ENCODE peak calls at places on chromosomes 1 and 21, in seven cellular contexts. One of them, this sample, is unnamed.

GRCh38 chr1:1075148-1075935 is 1.2 kb upstream of the RNF223 start:
- DNase-seq in naive thymus-derived CD4-positive, alpha-beta T cell: no peak
- DNase-seq in neuronal stem cell: no peak
- DNase-seq in esophagus muscularis mucosa: no peak
- DNase-seq in A673: no peak
- DNase-seq in fibroblast of lung: no peak
- DNase-seq in body of pancreas: no peak
- DNase-seq in this sample: peak; percentile 55

GRCh38 chr1:25676488-25676887 is 59.9 kb downstream of the MAN1C1 start:
- DNase-seq in naive thymus-derived CD4-positive, alpha-beta T cell: no peak
- DNase-seq in neuronal stem cell: no peak
- DNase-seq in esophagus muscularis mucosa: no peak
- DNase-seq in A673: peak; percentile 74
- DNase-seq in fibroblast of lung: peak; percentile 58
- DNase-seq in body of pancreas: peak; percentile 45
- DNase-seq in this sample: no peak

GRCh38 chr1:155305881-155306391 is 2.7 kb upstream of the FDPS start:
- DNase-seq in naive thymus-derived CD4-positive, alpha-beta T cell: no peak
- DNase-seq in neuronal stem cell: no peak
- DNase-seq in esophagus muscularis mucosa: no peak
- DNase-seq in A673: no peak
- DNase-seq in fibroblast of lung: peak; percentile 65
- DNase-seq in body of pancreas: peak; percentile 29
- DNase-seq in this sample: no peak

GRCh38 chr1:119435061-119435460 is 20.1 kb downstream of the HSD3B2 start:
- DNase-seq in naive thymus-derived CD4-positive, alpha-beta T cell: no peak
- DNase-seq in neuronal stem cell: no peak
- DNase-seq in esophagus muscularis mucosa: no peak
- DNase-seq in A673: no peak
- DNase-seq in fibroblast of lung: no peak
- DNase-seq in body of pancreas: no peak
- DNase-seq in this sample: no peak

GRCh38 chr21:33019885-33020557 is 5.7 kb upstream of the OLIG2 start:
- DNase-seq in naive thymus-derived CD4-positive, alpha-beta T cell: no peak
- DNase-seq in neuronal stem cell: no peak
- DNase-seq in esophagus muscularis mucosa: no peak
- DNase-seq in A673: no peak
- DNase-seq in fibroblast of lung: no peak
- DNase-seq in body of pancreas: no peak
- DNase-seq in this sample: no peak

GRCh38 chr21:42262826-42263225 is 43.9 kb downstream of the ABCG1 start:
- DNase-seq in naive thymus-derived CD4-positive, alpha-beta T cell: no peak
- DNase-seq in neuronal stem cell: no peak
- DNase-seq in esophagus muscularis mucosa: no peak
- DNase-seq in A673: no peak
- DNase-seq in fibroblast of lung: no peak
- DNase-seq in body of pancreas: peak; percentile 82
- DNase-seq in this sample: peak; percentile 72

GRCh38 chr1:222466150-222466865 is 81.6 kb downstream of the HHIPL2 start:
- DNase-seq in naive thymus-derived CD4-positive, alpha-beta T cell: no peak
- DNase-seq in neuronal stem cell: no peak
- DNase-seq in esophagus muscularis mucosa: no peak
- DNase-seq in A673: no peak
- DNase-seq in fibroblast of lung: no peak
- DNase-seq in body of pancreas: peak; percentile 7
- DNase-seq in this sample: no peak

GRCh38 chr1:160451859-160452232 is 51.5 kb downstream of the VANGL2 start:
- DNase-seq in naive thymus-derived CD4-positive, alpha-beta T cell: no peak
- DNase-seq in neuronal stem cell: no peak
- DNase-seq in esophagus muscularis mucosa: no peak
- DNase-seq in A673: no peak
- DNase-seq in fibroblast of lung: no peak
- DNase-seq in body of pancreas: no peak
- DNase-seq in this sample: no peak

GRCh38 chr1:205354259-205354904 is 2.3 kb downstream of the KLHDC8A start:
- DNase-seq in naive thymus-derived CD4-positive, alpha-beta T cell: peak; percentile 56
- DNase-seq in neuronal stem cell: no peak
- DNase-seq in esophagus muscularis mucosa: no peak
- DNase-seq in A673: peak; percentile 81
- DNase-seq in fibroblast of lung: peak; percentile 64
- DNase-seq in body of pancreas: peak; percentile 79
- DNase-seq in this sample: no peak

GRCh38 chr21:43865471-43866181 is 603 bp downstream of the AGPAT3 start:
- DNase-seq in naive thymus-derived CD4-positive, alpha-beta T cell: peak; percentile 58
- DNase-seq in neuronal stem cell: no peak
- DNase-seq in esophagus muscularis mucosa: no peak
- DNase-seq in A673: peak; percentile 26
- DNase-seq in fibroblast of lung: peak; percentile 26
- DNase-seq in body of pancreas: peak; percentile 33
- DNase-seq in this sample: peak; percentile 81

GRCh38 chr1:85857991-85858390 is 149.8 kb upstream of the ZNHIT6 start:
- DNase-seq in naive thymus-derived CD4-positive, alpha-beta T cell: no peak
- DNase-seq in neuronal stem cell: no peak
- DNase-seq in esophagus muscularis mucosa: no peak
- DNase-seq in A673: no peak
- DNase-seq in fibroblast of lung: peak; percentile 80
- DNase-seq in body of pancreas: no peak
- DNase-seq in this sample: no peak

GRCh38 chr21:17491716-17492414 is 21.0 kb upstream of the CXADR start:
- DNase-seq in naive thymus-derived CD4-positive, alpha-beta T cell: no peak
- DNase-seq in neuronal stem cell: no peak
- DNase-seq in esophagus muscularis mucosa: no peak
- DNase-seq in A673: no peak
- DNase-seq in fibroblast of lung: peak; percentile 100
- DNase-seq in body of pancreas: peak; percentile 71
- DNase-seq in this sample: peak; percentile 46

GRCh38 chr1:110320168-110320518 is 19.0 kb upstream of the RBM15 start:
- DNase-seq in naive thymus-derived CD4-positive, alpha-beta T cell: no peak
- DNase-seq in neuronal stem cell: no peak
- DNase-seq in esophagus muscularis mucosa: no peak
- DNase-seq in A673: no peak
- DNase-seq in fibroblast of lung: no peak
- DNase-seq in body of pancreas: no peak
- DNase-seq in this sample: no peak

GRCh38 chr1:154962238-154962678 is 676 bp upstream of the PYGO2 start:
- DNase-seq in naive thymus-derived CD4-positive, alpha-beta T cell: peak; percentile 43
- DNase-seq in neuronal stem cell: peak; percentile 48
- DNase-seq in esophagus muscularis mucosa: no peak
- DNase-seq in A673: no peak
- DNase-seq in fibroblast of lung: no peak
- DNase-seq in body of pancreas: no peak
- DNase-seq in this sample: no peak

DNA sequence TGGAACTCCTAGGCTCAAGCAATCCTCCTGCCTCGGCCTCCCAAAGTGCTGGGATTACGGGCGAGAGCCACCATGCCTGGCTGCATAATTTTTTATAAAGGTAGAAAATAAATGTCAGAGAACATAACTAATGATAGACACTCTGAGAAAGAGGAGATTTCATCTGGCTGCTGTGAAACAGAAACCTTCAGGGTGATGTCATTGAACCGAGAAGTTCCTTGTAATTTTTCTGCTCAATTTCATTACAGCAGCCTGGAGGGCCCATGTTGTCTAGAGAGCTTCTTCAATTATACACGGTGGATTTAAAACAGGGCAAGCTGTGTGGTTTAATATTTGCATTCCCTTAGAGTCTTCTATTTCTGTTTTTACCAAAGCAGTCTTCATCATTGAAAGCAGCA is 64.3 kb upstream of the MORC3 start:
- DNase-seq in naive thymus-derived CD4-positive, alpha-beta T cell: no peak
- DNase-seq in neuronal stem cell: no peak
- DNase-seq in esophagus muscularis mucosa: no peak
- DNase-seq in A673: peak; percentile 64
- DNase-seq in fibroblast of lung: no peak
- DNase-seq in body of pancreas: no peak
- DNase-seq in this sample: no peak
- H3K4me1 ChIP-seq in naive thymus-derived CD4-positive, alpha-beta T cell: peaks cover 2% of the 10 kb centered on the region
- H3K4me1 ChIP-seq in neuronal stem cell: peaks cover 7% of the 10 kb centered on the region
- H3K4me1 ChIP-seq in esophagus muscularis mucosa: peaks cover 6% of the 10 kb centered on the region
- H3K4me1 ChIP-seq in A673: no peaks in the 10 kb centered on the region
- H3K4me1 ChIP-seq in fibroblast of lung: no peaks in the 10 kb centered on the region
- H3K4me1 ChIP-seq in body of pancreas: peaks cover 7% of the 10 kb centered on the region
- H3K4me1 ChIP-seq in this sample: peaks cover 6% of the 10 kb centered on the region

DNA sequence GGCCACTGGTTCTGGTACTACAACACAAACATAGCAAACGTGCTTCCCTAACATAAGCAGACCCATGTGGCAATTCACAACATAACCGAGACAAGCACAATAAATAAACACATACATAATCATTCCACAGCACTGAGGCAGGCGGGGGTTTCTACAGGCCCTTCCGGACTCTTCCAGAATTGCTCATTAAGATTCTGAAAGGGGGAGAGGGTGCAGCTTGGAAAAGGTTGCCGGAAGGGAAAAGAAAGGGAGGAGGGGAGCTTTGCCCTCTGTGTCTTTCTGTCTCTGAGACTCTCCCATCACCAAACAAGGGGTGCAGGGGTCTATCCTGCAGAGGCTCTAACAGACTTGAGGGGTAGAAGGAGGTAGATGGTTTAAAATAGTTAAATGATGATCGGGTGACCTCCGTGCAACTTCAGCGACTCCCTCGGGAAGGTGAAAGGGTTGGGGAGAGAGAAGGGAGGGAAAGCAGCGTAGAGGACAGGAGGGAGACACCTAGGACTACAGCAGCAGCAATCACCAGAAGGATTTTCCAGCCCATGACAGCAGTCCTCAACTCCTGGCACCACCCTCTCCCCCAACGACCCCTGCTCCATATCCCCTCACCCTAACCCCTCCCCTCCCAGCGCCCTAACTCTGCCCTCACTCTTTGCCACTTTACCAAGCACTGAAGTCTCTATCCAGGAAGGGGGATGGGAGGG is 365.4 kb upstream of the ESRRG start:
- DNase-seq in naive thymus-derived CD4-positive, alpha-beta T cell: no peak
- DNase-seq in neuronal stem cell: no peak
- DNase-seq in esophagus muscularis mucosa: peak; percentile 84
- DNase-seq in A673: no peak
- DNase-seq in fibroblast of lung: peak; percentile 30
- DNase-seq in body of pancreas: no peak
- DNase-seq in this sample: no peak
- H3K4me3 ChIP-seq in naive thymus-derived CD4-positive, alpha-beta T cell: no peak overlapping the region
- H3K4me3 ChIP-seq in neuronal stem cell: peak overlapping the region; percentile 47
- H3K4me3 ChIP-seq in esophagus muscularis mucosa: peak overlapping the region; percentile 69
- H3K4me3 ChIP-seq in A673: no peak overlapping the region
- H3K4me3 ChIP-seq in fibroblast of lung: peak overlapping the region; percentile 55
- H3K4me3 ChIP-seq in body of pancreas: peak overlapping the region; percentile 23
- H3K4me3 ChIP-seq in this sample: no peak overlapping the region

GRCh38 chr1:4108341-4108740 is 208.3 kb upstream of the C1orf174 start:
- DNase-seq in naive thymus-derived CD4-positive, alpha-beta T cell: no peak
- DNase-seq in neuronal stem cell: no peak
- DNase-seq in esophagus muscularis mucosa: no peak
- DNase-seq in A673: peak; percentile 24
- DNase-seq in fibroblast of lung: no peak
- DNase-seq in body of pancreas: no peak
- DNase-seq in this sample: no peak
- H3K9me3 ChIP-seq in naive thymus-derived CD4-positive, alpha-beta T cell: no peaks in the 10 kb centered on the region
- H3K9me3 ChIP-seq in neuronal stem cell: peaks cover 1% of the 10 kb centered on the region
- H3K9me3 ChIP-seq in esophagus muscularis mucosa: no peaks in the 10 kb centered on the region
- H3K9me3 ChIP-seq in A673: no peaks in the 10 kb centered on the region
- H3K9me3 ChIP-seq in fibroblast of lung: no peaks in the 10 kb centered on the region
- H3K9me3 ChIP-seq in body of pancreas: no peaks in the 10 kb centered on the region
- H3K9me3 ChIP-seq in this sample: no peaks in the 10 kb centered on the region

GRCh38 chr1:19484793-19485361 is 462 bp downstream of the CAPZB start:
- DNase-seq in naive thymus-derived CD4-positive, alpha-beta T cell: no peak
- DNase-seq in neuronal stem cell: no peak
- DNase-seq in esophagus muscularis mucosa: no peak
- DNase-seq in A673: no peak
- DNase-seq in fibroblast of lung: no peak
- DNase-seq in body of pancreas: no peak
- DNase-seq in this sample: no peak

GRCh38 chr1:19483261-19483660 is 2.1 kb downstream of the CAPZB start:
- DNase-seq in naive thymus-derived CD4-positive, alpha-beta T cell: no peak
- DNase-seq in neuronal stem cell: no peak
- DNase-seq in esophagus muscularis mucosa: no peak
- DNase-seq in A673: no peak
- DNase-seq in fibroblast of lung: no peak
- DNase-seq in body of pancreas: no peak
- DNase-seq in this sample: no peak

GRCh38 chr1:19483691-19484090 is 1.6 kb downstream of the CAPZB start:
- DNase-seq in naive thymus-derived CD4-positive, alpha-beta T cell: no peak
- DNase-seq in neuronal stem cell: no peak
- DNase-seq in esophagus muscularis mucosa: no peak
- DNase-seq in A673: no peak
- DNase-seq in fibroblast of lung: no peak
- DNase-seq in body of pancreas: no peak
- DNase-seq in this sample: no peak

GRCh38 chr1:19485362-19486187 is at the start of gene CAPZB:
- DNase-seq in naive thymus-derived CD4-positive, alpha-beta T cell: peak; percentile 91
- DNase-seq in neuronal stem cell: peak; percentile 90
- DNase-seq in esophagus muscularis mucosa: peak; percentile 97
- DNase-seq in A673: peak; percentile 95
- DNase-seq in fibroblast of lung: peak; percentile 83
- DNase-seq in body of pancreas: peak; percentile 94
- DNase-seq in this sample: peak; percentile 97

GRCh38 chr1:19484338-19484792 is 974 bp downstream of the CAPZB start:
- DNase-seq in naive thymus-derived CD4-positive, alpha-beta T cell: no peak
- DNase-seq in neuronal stem cell: no peak
- DNase-seq in esophagus muscularis mucosa: no peak
- DNase-seq in A673: peak; percentile 23
- DNase-seq in fibroblast of lung: no peak
- DNase-seq in body of pancreas: no peak
- DNase-seq in this sample: peak; percentile 63
- H3K4me1 ChIP-seq in naive thymus-derived CD4-positive, alpha-beta T cell: peaks cover 64% of the 10 kb centered on the region
- H3K4me1 ChIP-seq in neuronal stem cell: peaks cover 27% of the 10 kb centered on the region
- H3K4me1 ChIP-seq in esophagus muscularis mucosa: peaks cover 82% of the 10 kb centered on the region
- H3K4me1 ChIP-seq in A673: peaks cover 14% of the 10 kb centered on the region
- H3K4me1 ChIP-seq in fibroblast of lung: peaks cover 20% of the 10 kb centered on the region
- H3K4me1 ChIP-seq in body of pancreas: peaks cover 51% of the 10 kb centered on the region
- H3K4me1 ChIP-seq in this sample: peaks cover 55% of the 10 kb centered on the region

GRCh38 chr1:185305419-185305818 is 11.6 kb downstream of the IVNS1ABP start:
- DNase-seq in naive thymus-derived CD4-positive, alpha-beta T cell: no peak
- DNase-seq in neuronal stem cell: no peak
- DNase-seq in esophagus muscularis mucosa: no peak
- DNase-seq in A673: no peak
- DNase-seq in fibroblast of lung: no peak
- DNase-seq in body of pancreas: no peak
- DNase-seq in this sample: no peak
- H3K4me3 ChIP-seq in naive thymus-derived CD4-positive, alpha-beta T cell: no peak overlapping the region
- H3K4me3 ChIP-seq in neuronal stem cell: no peak overlapping the region
- H3K4me3 ChIP-seq in esophagus muscularis mucosa: no peak overlapping the region
- H3K4me3 ChIP-seq in A673: no peak overlapping the region
- H3K4me3 ChIP-seq in fibroblast of lung: no peak overlapping the region
- H3K4me3 ChIP-seq in body of pancreas: no peak overlapping the region
- H3K4me3 ChIP-seq in this sample: no peak overlapping the region

This sample was measured in mucosa of descending colon.